ENCODE peak calls at places on chromosomes 16 and 17, in six cellular contexts. One of them, this sample, is unnamed.

GRCh38 chr16:89314357-89314756 is 96.9 kb downstream of the ZNF778 start:
- DNase-seq in A549: no peak
- DNase-seq in mesendoderm: no peak
- DNase-seq in astrocyte: no peak
- DNase-seq in heart right ventricle: no peak
- DNase-seq in transverse colon: no peak
- DNase-seq in this sample: no peak

GRCh38 chr16:66946974-66947301 is 11.6 kb downstream of the CES2 start:
- DNase-seq in A549: no peak
- DNase-seq in mesendoderm: no peak
- DNase-seq in astrocyte: no peak
- DNase-seq in heart right ventricle: no peak
- DNase-seq in transverse colon: no peak
- DNase-seq in this sample: no peak

GRCh38 chr16:56773531-56773930 is 43.6 kb downstream of the NUP93 start:
- DNase-seq in A549: no peak
- DNase-seq in mesendoderm: no peak
- DNase-seq in astrocyte: no peak
- DNase-seq in heart right ventricle: no peak
- DNase-seq in transverse colon: no peak
- DNase-seq in this sample: no peak

GRCh38 chr16:22624759-22625533 is 114.3 kb downstream of the NPIPB5 start:
- DNase-seq in A549: no peak
- DNase-seq in mesendoderm: no peak
- DNase-seq in astrocyte: no peak
- DNase-seq in heart right ventricle: no peak
- DNase-seq in transverse colon: no peak
- DNase-seq in this sample: no peak

GRCh38 chr16:85173981-85174751 is 61.9 kb upstream of the CIBAR2 start:
- DNase-seq in A549: peak
- DNase-seq in mesendoderm: peak
- DNase-seq in astrocyte: peak
- DNase-seq in heart right ventricle: no peak
- DNase-seq in transverse colon: peak
- DNase-seq in this sample: no peak

GRCh38 chr17:66371561-66371960 is 69.1 kb downstream of the PRKCA start:
- DNase-seq in A549: no peak
- DNase-seq in mesendoderm: no peak
- DNase-seq in astrocyte: no peak
- DNase-seq in heart right ventricle: no peak
- DNase-seq in transverse colon: no peak
- DNase-seq in this sample: no peak

GRCh38 chr16:21683184-21683583 is 19.4 kb downstream of the OTOA start:
- DNase-seq in A549: no peak
- DNase-seq in mesendoderm: no peak
- DNase-seq in astrocyte: no peak
- DNase-seq in heart right ventricle: no peak
- DNase-seq in transverse colon: no peak
- DNase-seq in this sample: no peak

GRCh38 chr17:6094453-6094852 is 24.3 kb downstream of the WSCD1 start:
- DNase-seq in A549: no peak
- DNase-seq in mesendoderm: no peak
- DNase-seq in astrocyte: no peak
- DNase-seq in heart right ventricle: no peak
- DNase-seq in transverse colon: no peak
- DNase-seq in this sample: no peak

GRCh38 chr17:77246110-77247047 is 105.6 kb downstream of the SEC14L1 start:
- DNase-seq in A549: no peak
- DNase-seq in mesendoderm: no peak
- DNase-seq in astrocyte: no peak
- DNase-seq in heart right ventricle: no peak
- DNase-seq in transverse colon: peak
- DNase-seq in this sample: no peak

GRCh38 chr17:73710095-73710592 is 65.9 kb upstream of the SDK2 start:
- DNase-seq in A549: peak
- DNase-seq in mesendoderm: peak
- DNase-seq in astrocyte: peak
- DNase-seq in heart right ventricle: peak
- DNase-seq in transverse colon: peak
- DNase-seq in this sample: peak

GRCh38 chr17:9472094-9472493 is 103.5 kb downstream of the STX8 start:
- DNase-seq in A549: no peak
- DNase-seq in mesendoderm: no peak
- DNase-seq in astrocyte: peak
- DNase-seq in heart right ventricle: no peak
- DNase-seq in transverse colon: no peak
- DNase-seq in this sample: no peak

GRCh38 chr17:48177816-48178215 is 70.2 kb downstream of the SNX11 start:
- DNase-seq in A549: no peak
- DNase-seq in mesendoderm: no peak
- DNase-seq in astrocyte: no peak
- DNase-seq in heart right ventricle: no peak
- DNase-seq in transverse colon: no peak
- DNase-seq in this sample: no peak

GRCh38 chr16:81180578-81180977 is 57.9 kb upstream of the BCO1 start:
- DNase-seq in A549: no peak
- DNase-seq in mesendoderm: no peak
- DNase-seq in astrocyte: no peak
- DNase-seq in heart right ventricle: no peak
- DNase-seq in transverse colon: no peak
- DNase-seq in this sample: no peak

GRCh38 chr17:6831662-6832263 is at the start of gene TEKT1:
- DNase-seq in A549: peak
- DNase-seq in mesendoderm: peak
- DNase-seq in astrocyte: peak
- DNase-seq in heart right ventricle: peak
- DNase-seq in transverse colon: peak
- DNase-seq in this sample: peak

GRCh38 chr16:70529051-70529777 is 5.6 kb downstream of the SF3B3 start:
- DNase-seq in A549: peak
- DNase-seq in mesendoderm: peak
- DNase-seq in astrocyte: peak
- DNase-seq in heart right ventricle: no peak
- DNase-seq in transverse colon: no peak
- DNase-seq in this sample: no peak

GRCh38 chr16:69939821-69940585 is 11.1 kb upstream of the CLEC18A start:
- DNase-seq in A549: no peak
- DNase-seq in mesendoderm: no peak
- DNase-seq in astrocyte: no peak
- DNase-seq in heart right ventricle: no peak
- DNase-seq in transverse colon: no peak
- DNase-seq in this sample: no peak

GRCh38 chr16:64910351-64910750 is 211.5 kb downstream of the CDH11 start:
- DNase-seq in A549: peak
- DNase-seq in mesendoderm: peak
- DNase-seq in astrocyte: peak
- DNase-seq in heart right ventricle: peak
- DNase-seq in transverse colon: no peak
- DNase-seq in this sample: no peak

GRCh38 chr17:50511058-50511457 is 2.8 kb downstream of the MYCBPAP start:
- DNase-seq in A549: no peak
- DNase-seq in mesendoderm: peak
- DNase-seq in astrocyte: no peak
- DNase-seq in heart right ventricle: no peak
- DNase-seq in transverse colon: no peak
- DNase-seq in this sample: no peak

GRCh38 chr17:41956522-41956921 is 10.1 kb upstream of the CNP start:
- DNase-seq in A549: no peak
- DNase-seq in mesendoderm: peak
- DNase-seq in astrocyte: no peak
- DNase-seq in heart right ventricle: no peak
- DNase-seq in transverse colon: no peak
- DNase-seq in this sample: no peak

GRCh38 chr16:87206646-87207451 is 110.3 kb downstream of the C16orf95 start:
- DNase-seq in A549: peak
- DNase-seq in mesendoderm: no peak
- DNase-seq in astrocyte: peak
- DNase-seq in heart right ventricle: no peak
- DNase-seq in transverse colon: no peak
- DNase-seq in this sample: no peak

GRCh38 chr16:28537076-28537475 is 1.7 kb downstream of the NUPR1 start:
- DNase-seq in A549: no peak
- DNase-seq in mesendoderm: no peak
- DNase-seq in astrocyte: no peak
- DNase-seq in heart right ventricle: no peak
- DNase-seq in transverse colon: no peak
- DNase-seq in this sample: no peak

GRCh38 chr17:38419508-38419981 is 8.7 kb upstream of the ARHGAP23 start:
- DNase-seq in A549: no peak
- DNase-seq in mesendoderm: no peak
- DNase-seq in astrocyte: no peak
- DNase-seq in heart right ventricle: no peak
- DNase-seq in transverse colon: no peak
- DNase-seq in this sample: no peak
- H3K27ac ChIP-seq in A549: peak
- H3K27ac ChIP-seq in mesendoderm: no peak
- H3K27ac ChIP-seq in astrocyte: no peak
- H3K27ac ChIP-seq in heart right ventricle: no peak
- H3K27ac ChIP-seq in transverse colon: peak
- H3K27ac ChIP-seq in this sample: peak

DNA sequence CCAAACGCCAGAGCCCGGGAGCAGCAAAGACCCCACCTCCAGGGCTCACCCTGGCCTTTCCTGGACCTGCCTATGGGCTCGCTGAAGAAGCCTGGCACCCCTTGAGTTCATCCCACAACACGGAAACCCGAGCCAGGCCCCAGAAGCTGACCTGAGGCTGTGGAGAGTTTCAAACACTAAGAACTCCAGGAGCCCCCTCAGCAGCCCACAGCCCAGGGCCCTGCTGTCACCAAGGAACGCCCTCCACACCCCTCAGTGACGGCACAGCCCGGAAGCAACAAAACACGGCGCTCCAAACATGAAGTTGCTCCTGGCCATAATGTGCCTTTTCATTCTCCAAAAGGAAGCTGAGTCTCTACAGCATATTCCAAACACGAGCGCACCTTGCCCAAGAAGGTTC is 9.2 kb downstream of the SLC38A10 start:
- DNase-seq in A549: no peak
- DNase-seq in mesendoderm: no peak
- DNase-seq in astrocyte: no peak
- DNase-seq in heart right ventricle: no peak
- DNase-seq in transverse colon: no peak
- DNase-seq in this sample: no peak
- H3K27ac ChIP-seq in A549: no peak
- H3K27ac ChIP-seq in mesendoderm: no peak
- H3K27ac ChIP-seq in astrocyte: peak
- H3K27ac ChIP-seq in heart right ventricle: peak
- H3K27ac ChIP-seq in transverse colon: peak
- H3K27ac ChIP-seq in this sample: peak

GRCh38 chr17:29014716-29015115 is 8.9 kb upstream of the SEZ6 start:
- DNase-seq in A549: no peak
- DNase-seq in mesendoderm: no peak
- DNase-seq in astrocyte: no peak
- DNase-seq in heart right ventricle: no peak
- DNase-seq in transverse colon: no peak
- DNase-seq in this sample: no peak
- H3K27ac ChIP-seq in A549: no peak
- H3K27ac ChIP-seq in mesendoderm: no peak
- H3K27ac ChIP-seq in astrocyte: no peak
- H3K27ac ChIP-seq in heart right ventricle: no peak
- H3K27ac ChIP-seq in transverse colon: no peak
- H3K27ac ChIP-seq in this sample: no peak

DNA sequence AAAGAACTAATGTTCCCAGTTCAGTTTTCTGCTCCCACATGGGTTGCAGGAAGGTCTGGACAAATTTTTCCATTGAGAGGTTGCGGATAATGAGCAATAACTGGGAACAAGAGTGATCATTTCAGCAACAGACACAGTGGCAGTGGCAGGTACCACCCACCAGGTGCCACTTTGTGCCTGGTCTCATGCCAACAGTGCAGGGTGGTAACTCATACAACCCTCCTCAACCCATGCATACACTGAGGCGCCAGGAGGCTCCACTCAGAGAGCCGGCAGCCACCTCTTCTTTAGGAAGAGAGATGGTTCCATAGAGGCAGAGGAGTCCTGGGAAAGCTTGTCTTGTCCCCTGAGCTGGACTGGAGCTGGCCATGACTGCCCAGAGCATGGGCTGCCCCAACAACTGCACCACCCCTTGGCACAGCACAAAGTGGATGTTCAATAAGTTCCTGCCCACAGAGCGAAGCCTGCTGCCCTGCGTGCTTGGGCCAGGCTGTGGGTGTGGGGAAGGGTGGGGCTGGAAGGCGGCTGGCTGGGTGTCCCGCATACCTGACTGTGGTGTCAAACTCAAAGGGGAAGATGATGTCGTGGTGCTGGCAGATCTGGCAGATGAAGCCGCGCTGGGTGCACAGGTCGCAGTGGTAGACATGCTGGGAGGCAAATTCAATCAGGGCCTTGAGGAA is 6.4 kb upstream of the ARHGAP27 start:
- DNase-seq in A549: no peak
- DNase-seq in mesendoderm: no peak
- DNase-seq in astrocyte: no peak
- DNase-seq in heart right ventricle: no peak
- DNase-seq in transverse colon: peak
- DNase-seq in this sample: no peak
- H3K27ac ChIP-seq in A549: no peak
- H3K27ac ChIP-seq in mesendoderm: no peak
- H3K27ac ChIP-seq in astrocyte: no peak
- H3K27ac ChIP-seq in heart right ventricle: no peak
- H3K27ac ChIP-seq in transverse colon: no peak
- H3K27ac ChIP-seq in this sample: no peak

GRCh38 chr16:46757339-46758050 is 9.4 kb upstream of the MYLK3 start:
- DNase-seq in A549: no peak
- DNase-seq in mesendoderm: peak
- DNase-seq in astrocyte: no peak
- DNase-seq in heart right ventricle: peak
- DNase-seq in transverse colon: no peak
- DNase-seq in this sample: no peak

GRCh38 chr16:46763147-46763546 is 15.0 kb upstream of the MYLK3 start:
- DNase-seq in A549: no peak
- DNase-seq in mesendoderm: no peak
- DNase-seq in astrocyte: peak
- DNase-seq in heart right ventricle: peak
- DNase-seq in transverse colon: no peak
- DNase-seq in this sample: no peak

GRCh38 chr16:46759309-46759708 is 11.2 kb upstream of the MYLK3 start:
- DNase-seq in A549: no peak
- DNase-seq in mesendoderm: no peak
- DNase-seq in astrocyte: no peak
- DNase-seq in heart right ventricle: no peak
- DNase-seq in transverse colon: no peak
- DNase-seq in this sample: no peak

GRCh38 chr16:46765050-46765449 is 16.9 kb upstream of the MYLK3 start:
- DNase-seq in A549: no peak
- DNase-seq in mesendoderm: no peak
- DNase-seq in astrocyte: peak
- DNase-seq in heart right ventricle: no peak
- DNase-seq in transverse colon: no peak
- DNase-seq in this sample: no peak

DNA sequence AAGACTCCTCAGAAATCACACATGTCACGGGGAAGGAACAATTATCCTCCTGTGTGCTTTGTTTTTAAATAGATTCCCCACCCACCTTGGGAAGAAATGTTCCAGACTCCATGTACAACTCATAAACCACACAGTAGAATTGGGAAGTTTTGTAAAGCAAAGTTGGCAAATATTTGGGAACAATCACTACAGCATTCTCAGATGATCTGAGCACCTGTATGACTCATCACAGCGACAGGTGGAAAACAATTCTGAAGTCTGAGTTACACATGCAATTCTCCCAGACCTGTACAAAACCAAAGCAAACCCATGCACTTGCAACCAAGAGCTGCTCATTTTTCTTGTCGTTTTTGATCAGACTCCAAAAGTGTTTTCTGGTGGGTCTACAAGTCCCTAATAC is 14.4 kb upstream of the MYLK3 start:
- DNase-seq in A549: no peak
- DNase-seq in mesendoderm: no peak
- DNase-seq in astrocyte: no peak
- DNase-seq in heart right ventricle: no peak
- DNase-seq in transverse colon: no peak
- DNase-seq in this sample: no peak
- H3K27ac ChIP-seq in A549: no peak
- H3K27ac ChIP-seq in mesendoderm: no peak
- H3K27ac ChIP-seq in astrocyte: no peak
- H3K27ac ChIP-seq in heart right ventricle: peak
- H3K27ac ChIP-seq in transverse colon: no peak
- H3K27ac ChIP-seq in this sample: no peak

This sample was measured in substantia nigra.